ENCODE peak calls at places on chromosomes 12 and 14, in eight cellular contexts. J is GM23338, B is transverse colon, W is K562, U is suprapubic skin, O is stomach, N is spleen, S is breast epithelium. Z is an unnamed sample.

GRCh38 chr12:54140958-54141388 is 47.8 kb downstream of the SMUG1 start:
- DNase-seq in J (peak; percentile 63), B (no peak), W (no peak), U (peak; percentile 86), O (no peak), N (no peak), S (no peak), Z (no peak)

GRCh38 chr12:122830517-122831214 is 4.6 kb upstream of the HIP1R start:
- DNase-seq in J (no peak), B (peak; percentile 50), W (peak; percentile 66), U (peak; percentile 70), O (no peak), N (peak; percentile 30), S (no peak), Z (peak; percentile 53)

GRCh38 chr14:75229576-75229922 is 49.1 kb upstream of the FOS start:
- DNase-seq in J (no peak), B (peak; percentile 81), W (peak; percentile 69), U (no peak), O (peak; percentile 67), N (no peak), S (no peak), Z (no peak)

GRCh38 chr12:49014547-49014946 is 4.0 kb downstream of the PRKAG1 start:
- DNase-seq in J (peak; percentile 28), B (no peak), W (no peak), U (no peak), O (no peak), N (no peak), S (no peak), Z (no peak)

GRCh38 chr12:103839893-103840292 is 1.1 kb downstream of the NT5DC3 start:
- DNase-seq in J (no peak), B (no peak), W (no peak), U (no peak), O (no peak), N (no peak), S (no peak), Z (no peak)

GRCh38 chr14:29348504-29348903 is 579.1 kb downstream of the PRKD1 start:
- DNase-seq in J (no peak), B (no peak), W (no peak), U (no peak), O (no peak), N (no peak), S (no peak), Z (no peak)

GRCh38 chr12:98763656-98764055 is 118.6 kb downstream of the APAF1 start:
- DNase-seq in J (no peak), B (no peak), W (no peak), U (no peak), O (no peak), N (no peak), S (no peak), Z (no peak)

GRCh38 chr12:32166510-32166909 is 59.9 kb downstream of the BICD1 start:
- DNase-seq in J (no peak), B (no peak), W (no peak), U (no peak), O (no peak), N (no peak), S (no peak), Z (no peak)

GRCh38 chr14:20191396-20191795 is 700 bp downstream of the OR11G2 start:
- DNase-seq in J (no peak), B (no peak), W (no peak), U (no peak), O (no peak), N (no peak), S (no peak), Z (no peak)

GRCh38 chr14:75213172-75213571 is 36.8 kb upstream of the TMED10 start:
- DNase-seq in J (no peak), B (no peak), W (no peak), U (no peak), O (no peak), N (no peak), S (no peak), Z (no peak)

GRCh38 chr14:42192659-42193425 is 586.2 kb downstream of the LRFN5 start:
- DNase-seq in J (no peak), B (no peak), W (no peak), U (no peak), O (no peak), N (no peak), S (no peak), Z (no peak)

GRCh38 chr12:106841471-106842302 is 67.2 kb downstream of the RIC8B start:
- DNase-seq in J (peak; percentile 59), B (peak; percentile 29), W (peak; percentile 33), U (no peak), O (no peak), N (no peak), S (no peak), Z (no peak)

GRCh38 chr14:100297320-100298300 is 8.6 kb downstream of the SLC25A29 start:
- DNase-seq in J (no peak), B (peak; percentile 72), W (no peak), U (peak; percentile 86), O (peak; percentile 76), N (peak; percentile 90), S (peak; percentile 74), Z (peak; percentile 96)

GRCh38 chr12:27193106-27193505 is 51.0 kb upstream of the STK38L start:
- DNase-seq in J (no peak), B (no peak), W (no peak), U (no peak), O (no peak), N (no peak), S (no peak), Z (no peak)

GRCh38 chr14:90087433-90087832 is 25.6 kb downstream of the KCNK13 start:
- DNase-seq in J (no peak), B (peak; percentile 29), W (no peak), U (peak; percentile 65), O (no peak), N (no peak), S (no peak), Z (peak; percentile 68)

DNA sequence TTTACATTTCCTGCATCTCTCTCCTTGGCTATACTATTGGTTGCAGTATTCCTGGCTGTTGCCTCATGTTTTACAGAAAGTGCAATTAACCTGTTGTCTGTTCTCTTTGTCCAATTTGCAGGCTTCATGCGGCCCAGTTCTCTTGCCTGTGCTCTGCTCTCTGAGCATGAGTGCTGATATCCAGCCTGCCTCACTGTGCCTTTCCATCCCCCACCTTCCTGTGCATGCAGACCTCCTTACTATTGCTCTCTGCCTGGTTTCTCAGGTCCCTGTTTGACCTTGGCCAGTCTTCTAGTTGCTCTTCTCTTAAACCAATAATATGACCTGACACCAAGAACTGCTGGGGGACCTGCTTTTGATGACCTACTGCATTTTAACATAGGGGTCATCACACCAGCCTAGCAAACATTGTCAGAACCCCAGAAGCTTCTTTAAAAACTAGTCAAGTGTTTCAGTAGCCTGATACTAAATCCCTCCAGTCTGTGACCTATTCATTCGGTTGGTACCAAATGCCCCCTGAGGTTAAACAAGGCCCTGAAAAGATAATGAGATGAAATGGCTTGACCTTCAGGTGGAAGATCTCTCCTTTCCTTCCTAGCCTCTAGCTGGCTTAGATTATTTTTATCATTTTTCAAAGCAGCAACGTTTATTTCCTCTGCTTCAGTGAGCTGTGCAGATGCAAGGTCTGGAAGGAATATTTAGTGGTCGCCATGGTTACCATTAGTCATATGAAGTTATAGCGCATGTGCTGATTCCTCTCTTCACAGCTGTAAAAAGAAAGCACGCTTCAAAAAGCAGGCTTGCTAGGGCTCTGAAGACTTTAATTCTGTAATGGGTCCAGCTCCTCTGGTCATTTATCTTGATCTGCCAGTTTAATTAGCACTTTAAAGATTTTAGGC is 216.5 kb downstream of the PHLDA1 start:
- DNase-seq in J (no peak), B (no peak), W (no peak), U (no peak), O (no peak), N (no peak), S (no peak), Z (no peak)
- H3K4me1 ChIP-seq in J (peaks cover 27% of the 10 kb centered on the region), B (no peaks in the 10 kb centered on the region), W (no peaks in the 10 kb centered on the region), U (peaks cover 14% of the 10 kb centered on the region), O (no peaks in the 10 kb centered on the region), N (peaks cover 10% of the 10 kb centered on the region), S (no peaks in the 10 kb centered on the region), Z (peaks cover 15% of the 10 kb centered on the region)

DNA sequence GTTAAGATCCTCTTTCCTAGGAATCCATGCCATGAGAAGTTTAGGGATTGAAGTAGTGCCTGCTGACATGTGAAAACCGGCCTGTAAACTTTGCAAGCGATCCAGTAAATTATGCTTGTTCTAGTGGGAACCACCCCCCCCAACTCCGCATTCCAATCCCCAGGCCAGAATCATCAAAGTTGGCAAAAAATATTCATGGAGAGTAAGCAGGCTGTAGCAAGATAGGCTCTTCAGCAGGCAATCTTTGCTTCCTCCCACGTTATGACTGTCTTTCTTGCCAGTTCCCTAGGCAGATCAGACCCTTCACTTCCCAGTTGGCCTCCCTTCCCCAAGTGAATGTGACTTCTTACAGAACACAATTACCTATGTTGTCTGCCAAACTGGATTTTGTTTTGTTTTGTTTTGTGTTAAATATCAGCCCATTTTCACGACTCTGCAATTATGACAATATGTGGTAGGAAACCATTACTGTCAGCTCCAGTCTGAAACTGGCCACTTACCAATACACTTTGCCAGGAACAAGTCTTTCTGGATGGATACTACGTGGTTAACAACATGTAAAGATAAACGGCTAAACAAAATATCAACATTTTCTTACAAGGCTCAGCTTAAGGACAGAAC is 1.1 kb upstream of the PTGER2 start:
- DNase-seq in J (no peak), B (no peak), W (no peak), U (no peak), O (no peak), N (no peak), S (no peak), Z (no peak)
- TF ChIP-seq POLR2AphosphoS5 in J (no peak), B (no peak), W (no peak), U (no peak), O (no peak), N (no peak), S (no peak), Z (no peak)

DNA sequence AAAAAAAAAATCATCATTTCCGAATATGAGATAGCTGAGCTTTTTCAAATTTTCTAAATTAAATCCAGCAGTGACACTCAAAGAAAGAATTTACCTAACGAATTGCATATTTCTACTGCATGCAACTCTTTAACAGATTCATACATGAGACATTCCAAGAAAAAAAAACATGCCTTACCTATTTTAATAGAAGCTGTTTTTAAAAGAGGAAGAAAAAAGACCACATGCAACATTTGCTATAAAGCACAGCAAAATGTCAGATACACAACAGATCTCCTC is 18.5 kb downstream of the CORO1C start:
- DNase-seq in J (no peak), B (no peak), W (no peak), U (no peak), O (no peak), N (no peak), S (no peak), Z (no peak)
- H3K4me1 ChIP-seq in J (peaks cover 45% of the 10 kb centered on the region), B (peaks cover 6% of the 10 kb centered on the region), W (peaks cover 26% of the 10 kb centered on the region), U (peaks cover 45% of the 10 kb centered on the region), O (peaks cover 7% of the 10 kb centered on the region), N (peaks cover 85% of the 10 kb centered on the region), S (no peaks in the 10 kb centered on the region), Z (peaks cover 96% of the 10 kb centered on the region)

GRCh38 chr14:79809849-79810612 is 401.3 kb downstream of the DIO2 start:
- DNase-seq in J (peak; percentile 27), B (peak; percentile 11), W (no peak), U (no peak), O (no peak), N (no peak), S (no peak), Z (no peak)
- TF ChIP-seq POLR2AphosphoS5 in J (no peak), B (no peak), W (no peak), U (no peak), O (no peak), N (no peak), S (no peak), Z (no peak)

DNA sequence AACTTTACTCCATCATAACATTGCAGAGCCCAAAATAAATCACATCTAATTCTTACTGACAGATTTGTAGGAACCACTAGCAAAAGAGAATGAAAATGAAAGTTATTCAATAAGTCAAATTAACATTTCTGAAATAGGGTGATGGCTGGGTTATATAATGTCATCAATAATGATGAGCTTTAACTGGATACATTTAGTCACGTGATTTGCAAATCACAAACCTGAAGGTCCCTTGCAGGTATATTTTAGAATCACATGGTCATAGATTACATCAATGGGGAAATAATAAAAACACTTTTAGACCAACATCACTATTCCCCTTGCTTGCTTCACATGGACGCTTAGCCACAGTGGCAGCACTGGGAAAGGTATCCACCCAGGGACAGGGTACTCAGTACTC is 86.7 kb downstream of the PRIMA1 start:
- DNase-seq in J (no peak), B (no peak), W (no peak), U (no peak), O (no peak), N (no peak), S (no peak), Z (no peak)
- H3K4me1 ChIP-seq in J (no peaks in the 10 kb centered on the region), B (no peaks in the 10 kb centered on the region), W (no peaks in the 10 kb centered on the region), U (no peaks in the 10 kb centered on the region), O (no peaks in the 10 kb centered on the region), N (no peaks in the 10 kb centered on the region), S (no peaks in the 10 kb centered on the region), Z (no peaks in the 10 kb centered on the region)